ENCODE peak calls at places on chromosomes 4 and X, in eight cellular contexts. A is NCI-H1105; G is WERI-Rb-1; I is activated CD8-positive, alpha-beta T cell treated with anti-CD3 and anti-CD28 coated beads for 36 hours; U is A549; C is anterior cingulate cortex; Z is neural progenitor cell; J is CD8-positive, alpha-beta T cell. M is an unnamed sample.

GRCh38 chr4:37453004-37453360 is 208.4 kb downstream of the NWD2 start:
- DNase-seq in A (peak), I (peak), Z (peak), J (peak), G (peak), U (peak), C (peak), M (peak)

GRCh38 chrX:131081772-131082755 is 23.9 kb downstream of the ARHGAP36 start:
- DNase-seq in A (peak), I (no peak), G (no peak), Z (peak), U (no peak), J (no peak), C (no peak), M (no peak)

GRCh38 chr4:175542787-175543186 is 269.3 kb downstream of the GPM6A start:
- DNase-seq in I (no peak), Z (no peak), C (no peak), A (peak), U (no peak), J (no peak), G (no peak), M (no peak)

GRCh38 chr4:56728512-56728911 is 47.4 kb upstream of the HOPX start:
- DNase-seq in A (peak), U (no peak), I (no peak), C (peak), J (no peak), G (no peak), Z (no peak), M (no peak)

GRCh38 chr4:683982-684571 is 4.9 kb downstream of the SLC49A3 start:
- DNase-seq in G (peak), C (peak), A (no peak), U (no peak), J (peak), Z (peak), I (peak), M (peak)

GRCh38 chrX:110142096-110142495 is 139.2 kb downstream of the TMEM164 start:
- DNase-seq in U (no peak), Z (no peak), G (no peak), J (no peak), A (no peak), C (no peak), I (no peak), M (no peak)

GRCh38 chrX:103378990-103379389 is 2.7 kb downstream of the BEX3 start:
- DNase-seq in G (no peak), Z (no peak), I (no peak), J (no peak), C (no peak), A (no peak), U (no peak), M (no peak)

GRCh38 chr4:180197471-180197870 is 2045.7 kb upstream of the TENM3 start:
- DNase-seq in A (no peak), C (no peak), J (no peak), G (no peak), Z (no peak), U (no peak), I (no peak), M (no peak)

GRCh38 chrX:154805696-154806091 is 409 bp upstream of the MPP1 start:
- DNase-seq in U (no peak), A (peak), C (no peak), J (no peak), I (no peak), Z (no peak), G (no peak), M (no peak)

GRCh38 chr4:86653237-86653865 is 59.2 kb downstream of the PTPN13 start:
- DNase-seq in Z (no peak), U (no peak), A (no peak), C (no peak), J (no peak), G (no peak), I (peak), M (no peak)

GRCh38 chr4:140875751-140876389 is 119.7 kb upstream of the TBC1D9 start:
- DNase-seq in A (no peak), C (no peak), U (no peak), Z (no peak), J (no peak), I (no peak), G (no peak), M (no peak)

GRCh38 chrX:70444326-70445196 is at the start of gene DLG3:
- DNase-seq in I (peak), A (peak), J (no peak), G (peak), C (peak), Z (peak), U (peak), M (peak)

GRCh38 chr4:40251366-40251765 is 54.5 kb downstream of the RHOH start:
- DNase-seq in A (no peak), I (no peak), U (peak), Z (no peak), C (no peak), J (no peak), G (no peak), M (peak)

GRCh38 chr4:108498925-108499324 is 121.5 kb upstream of the RPL34 start:
- DNase-seq in Z (no peak), C (no peak), U (no peak), G (no peak), A (no peak), I (no peak), J (no peak), M (no peak)

GRCh38 chr4:60173718-60174117 is 1026.4 kb upstream of the ADGRL3 start:
- DNase-seq in J (no peak), I (no peak), G (no peak), A (no peak), C (no peak), Z (no peak), U (no peak), M (no peak)

GRCh38 chr4:35739305-35739704 is 505.0 kb downstream of the ARAP2 start:
- DNase-seq in Z (no peak), A (no peak), C (no peak), U (no peak), G (no peak), I (no peak), J (no peak), M (no peak)

GRCh38 chrX:8404958-8405357 is 59.7 kb upstream of the VCX3B start:
- DNase-seq in G (no peak), Z (no peak), C (no peak), J (no peak), A (no peak), I (no peak), U (no peak), M (no peak)

M was measured in kidney tubule cell.